ENCODE peak calls at places on chromosome 11, in six cellular contexts. H is HFFc6, G is glutamatergic neuron, T is Peyer's patch, O is lower lobe of right lung, P is HepG2. K is an unnamed sample.

GRCh38 chr11:67299471-67300191 is 3.7 kb upstream of the SSH3 start:
- DNase-seq in H (no peak), G (peak; percentile 16), T (no peak), O (peak; percentile 35), P (no peak), K (no peak)

GRCh38 chr11:129248618-129249017 is 56.5 kb upstream of the ARHGAP32 start:
- DNase-seq in H (peak; percentile 71), G (no peak), T (no peak), O (no peak), P (peak; percentile 77), K (peak; percentile 63)

GRCh38 chr11:16561150-16561549 is 177.3 kb upstream of the C11orf58 start:
- DNase-seq in H (no peak), G (no peak), T (no peak), O (no peak), P (no peak), K (no peak)

GRCh38 chr11:4493480-4493818 is 11.0 kb downstream of the OR52K1 start:
- DNase-seq in H (no peak), G (no peak), T (no peak), O (no peak), P (no peak), K (no peak)

GRCh38 chr11:65043881-65044501 is 3.0 kb downstream of the SAC3D1 start:
- DNase-seq in H (peak; percentile 55), G (no peak), T (no peak), O (peak; percentile 81), P (no peak), K (peak; percentile 47)

GRCh38 chr11:6022954-6023353 is 7.6 kb downstream of the OR56A1 start:
- DNase-seq in H (peak; percentile 36), G (no peak), T (no peak), O (no peak), P (peak; percentile 43), K (peak; percentile 61)

GRCh38 chr11:122108192-122108799 is 7.7 kb downstream of the BLID start:
- DNase-seq in H (peak; percentile 48), G (peak; percentile 29), T (no peak), O (no peak), P (peak; percentile 29), K (peak; percentile 60)

GRCh38 chr11:130849215-130849568 is 67.1 kb downstream of the SNX19 start:
- DNase-seq in H (peak; percentile 80), G (no peak), T (no peak), O (no peak), P (no peak), K (peak; percentile 66)

GRCh38 chr11:77386178-77386577 is 84.7 kb upstream of the GDPD4 start:
- DNase-seq in H (no peak), G (no peak), T (no peak), O (no peak), P (no peak), K (no peak)

GRCh38 chr11:106304274-106304673 is 226.8 kb downstream of the AASDHPPT start:
- DNase-seq in H (peak; percentile 28), G (no peak), T (no peak), O (no peak), P (no peak), K (no peak)

GRCh38 chr11:72247584-72247983 is 3.6 kb upstream of the PHOX2A start:
- DNase-seq in H (no peak), G (no peak), T (no peak), O (no peak), P (no peak), K (no peak)

GRCh38 chr11:102620179-102620578 is 5.0 kb downstream of the MMP20 start:
- DNase-seq in H (no peak), G (no peak), T (no peak), O (no peak), P (no peak), K (no peak)

GRCh38 chr11:973237-973636 is 47.6 kb downstream of the AP2A2 start:
- DNase-seq in H (no peak), G (no peak), T (no peak), O (no peak), P (no peak), K (no peak)

GRCh38 chr11:9530901-9531625 is 42.4 kb upstream of the WEE1 start:
- DNase-seq in H (no peak), G (no peak), T (no peak), O (peak; percentile 54), P (no peak), K (no peak)
- TF ChIP-seq CTCF in H (peak; percentile 15), G (no peak), T (peak; percentile 25), O (no peak), P (peak; percentile 26), K (no peak)

GRCh38 chr11:86749376-86749775 is 51.0 kb upstream of the PRSS23 start:
- DNase-seq in H (no peak), G (no peak), T (no peak), O (no peak), P (no peak), K (no peak)
- TF ChIP-seq CTCF in H (peak; percentile 44), G (no peak), T (no peak), O (no peak), P (no peak), K (no peak)

GRCh38 chr11:17722000-17722643 is 2.8 kb downstream of the MYOD1 start:
- DNase-seq in H (peak; percentile 11), G (no peak), T (no peak), O (no peak), P (no peak), K (peak; percentile 27)
- TF ChIP-seq CTCF in H (peak; percentile 69), G (peak; percentile 38), T (no peak), O (no peak), P (peak; percentile 39), K (no peak)

DNA sequence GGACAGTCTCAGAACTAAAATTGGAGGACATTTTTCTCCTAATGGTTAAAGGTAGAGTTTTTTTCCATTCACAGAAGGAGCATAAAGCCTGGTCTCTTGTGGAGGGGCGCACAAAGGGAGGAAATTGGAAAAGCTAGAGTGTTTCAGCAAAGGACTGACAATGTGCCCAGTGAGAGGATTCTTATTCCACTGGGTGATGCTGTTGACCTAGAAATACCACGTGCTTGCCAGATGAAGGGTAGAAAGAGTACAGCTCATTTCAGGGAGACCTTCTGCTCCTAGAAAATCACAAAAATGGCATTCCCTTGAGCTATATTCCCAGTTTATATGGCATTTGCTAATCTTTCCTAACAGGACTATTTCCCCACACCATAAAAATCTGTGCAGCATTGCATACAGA is 21.1 kb downstream of the MS4A6E start:
- DNase-seq in H (no peak), G (no peak), T (no peak), O (no peak), P (no peak), K (no peak)
- TF ChIP-seq CTCF in H (no peak), G (no peak), T (no peak), O (no peak), P (no peak), K (no peak)

GRCh38 chr11:107969219-107969618 is 39.5 kb upstream of the CUL5 start:
- DNase-seq in H (no peak), G (no peak), T (no peak), O (no peak), P (no peak), K (no peak)
- TF ChIP-seq CTCF in H (peak; percentile 8), G (peak; percentile 58), T (no peak), O (no peak), P (no peak), K (no peak)

DNA sequence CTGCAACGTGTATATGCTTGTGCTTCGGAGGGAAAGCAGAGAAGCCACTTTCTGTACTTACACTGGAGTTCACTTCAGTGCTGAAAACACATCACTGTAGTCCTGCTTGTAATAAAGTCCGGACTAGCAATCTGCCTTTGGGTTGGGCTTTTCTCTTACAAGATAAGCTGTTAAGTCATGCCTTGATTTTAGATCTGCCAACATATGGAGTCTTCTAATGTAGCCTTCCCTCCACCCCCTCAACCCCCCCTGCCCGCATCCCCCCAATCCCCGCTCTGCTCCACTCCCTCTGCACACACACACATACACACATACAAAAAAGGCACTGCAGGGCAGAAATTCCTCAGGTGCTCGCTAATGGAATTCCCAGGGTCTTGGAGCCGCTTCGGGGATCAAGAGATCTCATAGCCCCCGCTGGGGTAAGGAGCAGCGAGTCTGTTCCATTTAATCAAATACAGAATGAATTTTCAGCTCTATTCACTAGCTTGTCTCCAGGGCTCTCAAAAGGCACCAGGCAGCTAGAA is 3.4 kb downstream of the CDON start:
- DNase-seq in H (no peak), G (no peak), T (no peak), O (no peak), P (no peak), K (no peak)
- TF ChIP-seq CTCF in H (no peak), G (no peak), T (no peak), O (no peak), P (no peak), K (no peak)

GRCh38 chr11:83409891-83410290 is 123.7 kb upstream of the CCDC90B start:
- DNase-seq in H (no peak), G (no peak), T (no peak), O (no peak), P (no peak), K (no peak)

GRCh38 chr11:83408946-83409345 is 122.8 kb upstream of the CCDC90B start:
- DNase-seq in H (no peak), G (no peak), T (no peak), O (no peak), P (no peak), K (no peak)

GRCh38 chr11:83409476-83409875 is 123.3 kb upstream of the CCDC90B start:
- DNase-seq in H (no peak), G (no peak), T (no peak), O (no peak), P (no peak), K (no peak)

GRCh38 chr11:83410605-83411565 is 124.7 kb upstream of the CCDC90B start:
- DNase-seq in H (no peak), G (no peak), T (no peak), O (no peak), P (no peak), K (no peak)
- TF ChIP-seq CTCF in H (no peak), G (no peak), T (no peak), O (no peak), P (no peak), K (no peak)

DNA sequence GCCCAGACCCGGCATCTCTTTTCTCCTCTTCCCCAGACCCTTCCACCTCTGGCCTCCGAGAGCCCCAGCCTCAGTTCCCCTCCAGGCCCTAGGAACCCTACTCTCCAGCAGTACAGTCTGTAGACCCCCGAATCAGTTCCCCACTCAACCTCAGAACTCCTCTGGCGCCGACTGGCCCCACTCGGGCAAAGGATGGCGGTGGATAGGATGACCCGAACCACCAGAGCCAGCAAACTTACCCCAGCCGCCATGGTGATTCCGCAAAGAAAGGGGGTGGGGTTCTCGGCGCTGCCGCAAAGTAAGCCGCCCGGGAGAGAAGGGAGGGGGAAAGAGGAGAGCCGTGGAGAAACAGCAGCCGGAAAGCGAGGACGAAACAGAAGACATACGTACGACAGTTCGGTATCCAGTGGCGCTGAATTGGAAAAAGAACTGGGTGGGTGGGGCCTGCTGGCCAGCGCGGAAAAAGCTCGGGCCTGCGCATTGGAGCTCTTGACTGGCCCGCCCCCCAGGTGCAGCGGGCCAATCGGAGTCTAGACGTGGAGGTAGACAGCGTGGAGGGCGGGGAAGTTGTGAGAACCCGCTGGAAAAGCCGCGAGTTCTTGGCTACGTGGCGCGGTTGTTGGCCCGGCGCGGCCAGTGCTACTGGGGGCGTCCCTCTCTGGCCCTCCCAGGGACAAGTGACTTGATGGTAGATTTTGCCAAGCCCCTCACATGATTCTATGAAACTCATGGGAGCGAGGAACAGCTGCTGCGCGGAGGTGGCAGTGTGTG is at the start of gene EEF1G:
- DNase-seq in H (peak; percentile 100), G (peak; percentile 95), T (peak; percentile 98), O (peak; percentile 98), P (peak; percentile 99), K (peak; percentile 100)
- TF ChIP-seq CTCF in H (no peak), G (no peak), T (no peak), O (no peak), P (no peak), K (no peak)